ENCODE peak calls at places on chromosomes 1 and 21, in eight cellular contexts. One of them, this sample, is unnamed.

GRCh38 chr1:175572932-175573871 is 170.2 kb downstream of the TNR start:
- DNase-seq in uterus: peak
- DNase-seq in RWPE1: peak
- DNase-seq in adrenal gland: no peak
- DNase-seq in mammary epithelial cell: no peak
- DNase-seq in glutamatergic neuron: no peak
- DNase-seq in neural crest cell: no peak
- DNase-seq in pancreas: peak
- DNase-seq in this sample: no peak

GRCh38 chr1:188723332-188724020 is 1754.2 kb downstream of the BRINP3 start:
- DNase-seq in uterus: no peak
- DNase-seq in RWPE1: no peak
- DNase-seq in adrenal gland: no peak
- DNase-seq in mammary epithelial cell: no peak
- DNase-seq in glutamatergic neuron: no peak
- DNase-seq in neural crest cell: no peak
- DNase-seq in pancreas: no peak
- DNase-seq in this sample: no peak

GRCh38 chr1:185654199-185654951 is 79.8 kb upstream of the HMCN1 start:
- DNase-seq in uterus: no peak
- DNase-seq in RWPE1: no peak
- DNase-seq in adrenal gland: no peak
- DNase-seq in mammary epithelial cell: no peak
- DNase-seq in glutamatergic neuron: no peak
- DNase-seq in neural crest cell: no peak
- DNase-seq in pancreas: no peak
- DNase-seq in this sample: no peak

GRCh38 chr21:46399129-46399528 is 59.6 kb upstream of the DIP2A start:
- DNase-seq in uterus: no peak
- DNase-seq in RWPE1: no peak
- DNase-seq in adrenal gland: no peak
- DNase-seq in mammary epithelial cell: no peak
- DNase-seq in glutamatergic neuron: no peak
- DNase-seq in neural crest cell: no peak
- DNase-seq in pancreas: no peak
- DNase-seq in this sample: no peak

GRCh38 chr1:92376345-92376744 is 77.5 kb downstream of the RPAP2 start:
- DNase-seq in uterus: no peak
- DNase-seq in RWPE1: no peak
- DNase-seq in adrenal gland: no peak
- DNase-seq in mammary epithelial cell: no peak
- DNase-seq in glutamatergic neuron: no peak
- DNase-seq in neural crest cell: no peak
- DNase-seq in pancreas: no peak
- DNase-seq in this sample: no peak

GRCh38 chr1:10765734-10766478 is 30.5 kb downstream of the CASZ1 start:
- DNase-seq in uterus: no peak
- DNase-seq in RWPE1: peak
- DNase-seq in adrenal gland: no peak
- DNase-seq in mammary epithelial cell: peak
- DNase-seq in glutamatergic neuron: no peak
- DNase-seq in neural crest cell: no peak
- DNase-seq in pancreas: peak
- DNase-seq in this sample: no peak

GRCh38 chr1:217527151-217527550 is 103.7 kb downstream of the GPATCH2 start:
- DNase-seq in uterus: no peak
- DNase-seq in RWPE1: peak
- DNase-seq in adrenal gland: no peak
- DNase-seq in mammary epithelial cell: peak
- DNase-seq in glutamatergic neuron: no peak
- DNase-seq in neural crest cell: no peak
- DNase-seq in pancreas: no peak
- DNase-seq in this sample: no peak

GRCh38 chr1:40314721-40315238 is 2.3 kb downstream of the COL9A2 start:
- DNase-seq in uterus: no peak
- DNase-seq in RWPE1: no peak
- DNase-seq in adrenal gland: no peak
- DNase-seq in mammary epithelial cell: no peak
- DNase-seq in glutamatergic neuron: no peak
- DNase-seq in neural crest cell: no peak
- DNase-seq in pancreas: no peak
- DNase-seq in this sample: no peak

GRCh38 chr1:26696645-26697440 is 1.0 kb downstream of the ARID1A start:
- DNase-seq in uterus: peak
- DNase-seq in RWPE1: no peak
- DNase-seq in adrenal gland: peak
- DNase-seq in mammary epithelial cell: no peak
- DNase-seq in glutamatergic neuron: peak
- DNase-seq in neural crest cell: peak
- DNase-seq in pancreas: peak
- DNase-seq in this sample: peak

GRCh38 chr1:30692948-30693301 is 30.5 kb downstream of the MATN1 start:
- DNase-seq in uterus: no peak
- DNase-seq in RWPE1: no peak
- DNase-seq in adrenal gland: no peak
- DNase-seq in mammary epithelial cell: no peak
- DNase-seq in glutamatergic neuron: no peak
- DNase-seq in neural crest cell: no peak
- DNase-seq in pancreas: no peak
- DNase-seq in this sample: no peak

GRCh38 chr1:75079535-75080290 is 54.5 kb upstream of the LHX8 start:
- DNase-seq in uterus: no peak
- DNase-seq in RWPE1: no peak
- DNase-seq in adrenal gland: no peak
- DNase-seq in mammary epithelial cell: peak
- DNase-seq in glutamatergic neuron: peak
- DNase-seq in neural crest cell: no peak
- DNase-seq in pancreas: no peak
- DNase-seq in this sample: no peak

GRCh38 chr1:185595835-185596667 is 138.1 kb upstream of the HMCN1 start:
- DNase-seq in uterus: no peak
- DNase-seq in RWPE1: peak
- DNase-seq in adrenal gland: no peak
- DNase-seq in mammary epithelial cell: peak
- DNase-seq in glutamatergic neuron: peak
- DNase-seq in neural crest cell: peak
- DNase-seq in pancreas: no peak
- DNase-seq in this sample: peak

GRCh38 chr1:209405183-209405823 is 178.2 kb upstream of the CAMK1G start:
- DNase-seq in uterus: no peak
- DNase-seq in RWPE1: no peak
- DNase-seq in adrenal gland: no peak
- DNase-seq in mammary epithelial cell: peak
- DNase-seq in glutamatergic neuron: no peak
- DNase-seq in neural crest cell: no peak
- DNase-seq in pancreas: no peak
- DNase-seq in this sample: no peak

GRCh38 chr1:19441048-19441447 is 44.3 kb downstream of the CAPZB start:
- DNase-seq in uterus: no peak
- DNase-seq in RWPE1: no peak
- DNase-seq in adrenal gland: peak
- DNase-seq in mammary epithelial cell: no peak
- DNase-seq in glutamatergic neuron: no peak
- DNase-seq in neural crest cell: no peak
- DNase-seq in pancreas: no peak
- DNase-seq in this sample: no peak

GRCh38 chr1:151989131-151989868 is 4.4 kb downstream of the S100A10 start:
- DNase-seq in uterus: peak
- DNase-seq in RWPE1: peak
- DNase-seq in adrenal gland: peak
- DNase-seq in mammary epithelial cell: peak
- DNase-seq in glutamatergic neuron: no peak
- DNase-seq in neural crest cell: no peak
- DNase-seq in pancreas: peak
- DNase-seq in this sample: peak

GRCh38 chr1:154272999-154273563 is 652 bp downstream of the HAX1 start:
- DNase-seq in uterus: no peak
- DNase-seq in RWPE1: no peak
- DNase-seq in adrenal gland: no peak
- DNase-seq in mammary epithelial cell: no peak
- DNase-seq in glutamatergic neuron: peak
- DNase-seq in neural crest cell: no peak
- DNase-seq in pancreas: no peak
- DNase-seq in this sample: no peak
- TF ChIP-seq CTCF in uterus: no peak
- TF ChIP-seq CTCF in RWPE1: no peak
- TF ChIP-seq CTCF in adrenal gland: no peak
- TF ChIP-seq CTCF in mammary epithelial cell: no peak
- TF ChIP-seq CTCF in glutamatergic neuron: no peak
- TF ChIP-seq CTCF in neural crest cell: no peak
- TF ChIP-seq CTCF in pancreas: no peak
- TF ChIP-seq CTCF in this sample: no peak

GRCh38 chr1:112614460-112615065 is 4.4 kb downstream of the ST7L start:
- DNase-seq in uterus: no peak
- DNase-seq in RWPE1: no peak
- DNase-seq in adrenal gland: no peak
- DNase-seq in mammary epithelial cell: no peak
- DNase-seq in glutamatergic neuron: no peak
- DNase-seq in neural crest cell: no peak
- DNase-seq in pancreas: no peak
- DNase-seq in this sample: peak
- TF ChIP-seq CTCF in uterus: no peak
- TF ChIP-seq CTCF in RWPE1: peak
- TF ChIP-seq CTCF in adrenal gland: peak
- TF ChIP-seq CTCF in mammary epithelial cell: peak
- TF ChIP-seq CTCF in glutamatergic neuron: peak
- TF ChIP-seq CTCF in neural crest cell: peak
- TF ChIP-seq CTCF in pancreas: no peak
- TF ChIP-seq CTCF in this sample: peak

GRCh38 chr1:212678456-212679410 is 20.9 kb downstream of the BATF3 start:
- DNase-seq in uterus: no peak
- DNase-seq in RWPE1: no peak
- DNase-seq in adrenal gland: no peak
- DNase-seq in mammary epithelial cell: no peak
- DNase-seq in glutamatergic neuron: no peak
- DNase-seq in neural crest cell: no peak
- DNase-seq in pancreas: no peak
- DNase-seq in this sample: no peak

GRCh38 chr1:212674872-212675271 is 24.8 kb downstream of the BATF3 start:
- DNase-seq in uterus: no peak
- DNase-seq in RWPE1: no peak
- DNase-seq in adrenal gland: no peak
- DNase-seq in mammary epithelial cell: no peak
- DNase-seq in glutamatergic neuron: no peak
- DNase-seq in neural crest cell: no peak
- DNase-seq in pancreas: no peak
- DNase-seq in this sample: no peak

GRCh38 chr1:212675675-212676074 is 24.0 kb downstream of the BATF3 start:
- DNase-seq in uterus: no peak
- DNase-seq in RWPE1: no peak
- DNase-seq in adrenal gland: no peak
- DNase-seq in mammary epithelial cell: no peak
- DNase-seq in glutamatergic neuron: no peak
- DNase-seq in neural crest cell: no peak
- DNase-seq in pancreas: no peak
- DNase-seq in this sample: no peak

GRCh38 chr1:212677573-212677972 is 22.1 kb downstream of the BATF3 start:
- DNase-seq in uterus: no peak
- DNase-seq in RWPE1: no peak
- DNase-seq in adrenal gland: no peak
- DNase-seq in mammary epithelial cell: no peak
- DNase-seq in glutamatergic neuron: no peak
- DNase-seq in neural crest cell: no peak
- DNase-seq in pancreas: no peak
- DNase-seq in this sample: no peak

GRCh38 chr1:212677136-212677535 is 22.5 kb downstream of the BATF3 start:
- DNase-seq in uterus: no peak
- DNase-seq in RWPE1: no peak
- DNase-seq in adrenal gland: no peak
- DNase-seq in mammary epithelial cell: no peak
- DNase-seq in glutamatergic neuron: no peak
- DNase-seq in neural crest cell: no peak
- DNase-seq in pancreas: no peak
- DNase-seq in this sample: no peak
- TF ChIP-seq CTCF in uterus: no peak
- TF ChIP-seq CTCF in RWPE1: no peak
- TF ChIP-seq CTCF in adrenal gland: no peak
- TF ChIP-seq CTCF in mammary epithelial cell: no peak
- TF ChIP-seq CTCF in glutamatergic neuron: no peak
- TF ChIP-seq CTCF in neural crest cell: no peak
- TF ChIP-seq CTCF in pancreas: no peak
- TF ChIP-seq CTCF in this sample: no peak

GRCh38 chr1:65434760-65435159 is 14.3 kb downstream of the LEPR start:
- DNase-seq in uterus: no peak
- DNase-seq in RWPE1: no peak
- DNase-seq in adrenal gland: no peak
- DNase-seq in mammary epithelial cell: peak
- DNase-seq in glutamatergic neuron: no peak
- DNase-seq in neural crest cell: no peak
- DNase-seq in pancreas: no peak
- DNase-seq in this sample: no peak

GRCh38 chr1:65432918-65433317 is 12.4 kb downstream of the LEPR start:
- DNase-seq in uterus: no peak
- DNase-seq in RWPE1: no peak
- DNase-seq in adrenal gland: no peak
- DNase-seq in mammary epithelial cell: no peak
- DNase-seq in glutamatergic neuron: no peak
- DNase-seq in neural crest cell: no peak
- DNase-seq in pancreas: no peak
- DNase-seq in this sample: no peak

GRCh38 chr1:65429078-65429477 is 8.6 kb downstream of the LEPR start:
- DNase-seq in uterus: no peak
- DNase-seq in RWPE1: no peak
- DNase-seq in adrenal gland: no peak
- DNase-seq in mammary epithelial cell: no peak
- DNase-seq in glutamatergic neuron: no peak
- DNase-seq in neural crest cell: no peak
- DNase-seq in pancreas: no peak
- DNase-seq in this sample: no peak

GRCh38 chr1:65429806-65430205 is 9.3 kb downstream of the LEPR start:
- DNase-seq in uterus: no peak
- DNase-seq in RWPE1: peak
- DNase-seq in adrenal gland: peak
- DNase-seq in mammary epithelial cell: peak
- DNase-seq in glutamatergic neuron: no peak
- DNase-seq in neural crest cell: no peak
- DNase-seq in pancreas: no peak
- DNase-seq in this sample: peak

DNA sequence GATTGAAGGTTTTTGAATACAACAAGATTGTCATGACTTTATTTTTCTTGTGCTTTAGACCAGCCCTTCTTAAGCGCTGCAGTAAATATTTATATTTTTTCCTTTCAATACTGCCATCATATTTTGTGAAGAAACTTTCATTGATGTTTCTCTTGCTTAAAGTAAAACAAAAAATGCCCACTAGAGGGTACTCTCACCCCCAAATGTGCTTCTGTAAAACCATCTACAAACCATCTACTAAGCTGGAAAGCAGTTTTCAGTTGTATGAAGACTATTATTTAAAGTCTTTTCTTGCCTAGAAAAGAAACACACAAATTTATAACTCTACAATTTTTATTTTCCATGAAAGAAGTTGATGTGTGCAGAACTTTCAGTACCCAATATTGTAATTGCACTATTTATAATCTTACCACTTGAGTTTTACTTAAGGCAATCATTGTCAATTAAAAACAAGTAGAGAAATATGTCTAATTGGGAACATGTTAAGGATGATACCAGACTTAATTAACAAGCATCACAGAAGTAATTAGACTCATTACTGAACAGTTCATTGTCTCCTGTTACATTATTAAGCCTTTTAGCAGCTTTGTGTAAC is 10.7 kb downstream of the LEPR start:
- DNase-seq in uterus: no peak
- DNase-seq in RWPE1: no peak
- DNase-seq in adrenal gland: no peak
- DNase-seq in mammary epithelial cell: no peak
- DNase-seq in glutamatergic neuron: no peak
- DNase-seq in neural crest cell: no peak
- DNase-seq in pancreas: no peak
- DNase-seq in this sample: no peak
- TF ChIP-seq CTCF in uterus: peak
- TF ChIP-seq CTCF in RWPE1: peak
- TF ChIP-seq CTCF in adrenal gland: peak
- TF ChIP-seq CTCF in mammary epithelial cell: peak
- TF ChIP-seq CTCF in glutamatergic neuron: peak
- TF ChIP-seq CTCF in neural crest cell: peak
- TF ChIP-seq CTCF in pancreas: peak
- TF ChIP-seq CTCF in this sample: no peak

This sample was measured in Calu3.